ENCODE peak calls at places on chromosomes 7 and 10, in ten cellular contexts. C is CD8-positive, alpha-beta memory T cell; P is stromal cell of bone marrow; U is iPS-NIHi11; B is NCI-H460; X is iPS DF 6.9; R is NCI-H1092 treated with DMSO at 0.1 percent for 48 hours; Q is OCI-LY7; Z is EL; L is right cardiac atrium. T is an unnamed sample.

GRCh38 chr7:44272981-44273380 is 52.4 kb downstream of the CAMK2B start:
- DNase-seq in C (no peak), P (no peak), U (no peak), B (no peak), X (no peak), R (no peak), Q (no peak), Z (no peak), L (peak; percentile 17), T (no peak)

GRCh38 chr7:2687338-2687869 is 598 bp upstream of the AMZ1 start:
- DNase-seq in C (no peak), P (no peak), U (no peak), B (no peak), X (no peak), R (peak; percentile 20), Q (no peak), Z (peak; percentile 92), L (peak; percentile 65), T (no peak)

GRCh38 chr7:22601028-22601795 is 101.2 kb upstream of the STEAP1B start:
- DNase-seq in C (no peak), P (no peak), U (no peak), B (no peak), X (no peak), R (no peak), Q (no peak), Z (peak; percentile 38), L (no peak), T (no peak)

GRCh38 chr7:56218510-56218909 is 102.3 kb upstream of the NUPR2 start:
- DNase-seq in C (no peak), P (no peak), U (no peak), B (no peak), X (no peak), R (peak; percentile 81), Q (no peak), Z (no peak), L (no peak), T (no peak)

GRCh38 chr7:100900978-100901377 is 5.3 kb upstream of the ACHE start:
- DNase-seq in C (no peak), P (no peak), U (no peak), B (no peak), X (no peak), R (no peak), Q (no peak), Z (no peak), L (no peak), T (no peak)

GRCh38 chr10:91610444-91610843 is 22.4 kb downstream of the PPP1R3C start:
- DNase-seq in C (no peak), P (no peak), U (no peak), B (no peak), X (no peak), R (no peak), Q (no peak), Z (peak; percentile 81), L (no peak), T (no peak)

GRCh38 chr7:120927454-120928103 is 23.0 kb upstream of the ING3 start:
- DNase-seq in C (no peak), P (no peak), U (no peak), B (no peak), X (no peak), R (no peak), Q (no peak), Z (no peak), L (no peak), T (no peak)

GRCh38 chr10:37736120-37736519 is 121.3 kb downstream of the ZNF248 start:
- DNase-seq in C (no peak), P (no peak), U (no peak), B (no peak), X (no peak), R (no peak), Q (no peak), Z (no peak), L (no peak), T (no peak)

GRCh38 chr7:150947761-150948680 is 30.1 kb downstream of the KCNH2 start:
- DNase-seq in C (no peak), P (no peak), U (peak; percentile 67), B (no peak), X (no peak), R (no peak), Q (no peak), Z (no peak), L (peak; percentile 53), T (no peak)

GRCh38 chr7:148918058-148918596 is 34.0 kb upstream of the EZH2 start:
- DNase-seq in C (no peak), P (no peak), U (no peak), B (no peak), X (no peak), R (no peak), Q (no peak), Z (no peak), L (no peak), T (no peak)

GRCh38 chr7:33054261-33054964 is 8.2 kb downstream of the NT5C3A start:
- DNase-seq in C (no peak), P (no peak), U (no peak), B (no peak), X (no peak), R (no peak), Q (no peak), Z (peak; percentile 37), L (no peak), T (no peak)

GRCh38 chr7:150715738-150716137 is 675 bp upstream of the GIMAP1 start:
- DNase-seq in C (no peak), P (no peak), U (no peak), B (no peak), X (no peak), R (no peak), Q (no peak), Z (no peak), L (no peak), T (no peak)

GRCh38 chr7:70193514-70193913 is 595.2 kb downstream of the AUTS2 start:
- DNase-seq in C (peak; percentile 9), P (no peak), U (no peak), B (no peak), X (no peak), R (peak; percentile 80), Q (peak; percentile 70), Z (no peak), L (no peak), T (no peak)

GRCh38 chr10:63257784-63258183 is 124.7 kb downstream of the NRBF2 start:
- DNase-seq in C (no peak), P (no peak), U (no peak), B (no peak), X (no peak), R (no peak), Q (no peak), Z (no peak), L (no peak), T (no peak)

GRCh38 chr7:47227762-47228177 is 354.1 kb downstream of the TNS3 start:
- DNase-seq in C (no peak), P (peak; percentile 17), U (no peak), B (no peak), X (no peak), R (no peak), Q (no peak), Z (peak; percentile 93), L (no peak), T (peak; percentile 19)

GRCh38 chr10:33237736-33238624 is 96.5 kb downstream of the NRP1 start:
- DNase-seq in C (no peak), P (peak; percentile 72), U (peak; percentile 38), B (peak; percentile 9), X (no peak), R (no peak), Q (no peak), Z (peak; percentile 98), L (no peak), T (peak; percentile 96)

GRCh38 chr10:7300327-7300726 is 110.5 kb downstream of the SFMBT2 start:
- DNase-seq in C (no peak), P (no peak), U (no peak), B (peak; percentile 56), X (no peak), R (no peak), Q (no peak), Z (no peak), L (no peak), T (no peak)

GRCh38 chr10:119526606-119527592 is 15.6 kb downstream of the RGS10 start:
- DNase-seq in C (no peak), P (no peak), U (no peak), B (no peak), X (no peak), R (no peak), Q (no peak), Z (no peak), L (no peak), T (no peak)

GRCh38 chr10:48974757-48975156 is 35.1 kb upstream of the LRRC18 start:
- DNase-seq in C (no peak), P (no peak), U (no peak), B (no peak), X (no peak), R (no peak), Q (no peak), Z (no peak), L (no peak), T (no peak)

GRCh38 chr7:63030061-63030460 is 968.6 kb upstream of the ZNF722 start:
- DNase-seq in C (no peak), P (no peak), U (no peak), B (no peak), X (no peak), R (no peak), Q (no peak), Z (no peak), L (no peak), T (no peak)

GRCh38 chr7:79050592-79050991 is 402.9 kb downstream of the MAGI2 start:
- DNase-seq in C (no peak), P (no peak), U (no peak), B (no peak), X (no peak), R (no peak), Q (no peak), Z (peak; percentile 48), L (no peak), T (peak; percentile 70)

GRCh38 chr10:69458426-69459100 is 7.3 kb downstream of the TSPAN15 start:
- DNase-seq in C (no peak), P (no peak), U (no peak), B (no peak), X (no peak), R (no peak), Q (no peak), Z (peak; percentile 39), L (peak; percentile 73), T (no peak)

GRCh38 chr7:87116315-87116714 is 35.9 kb upstream of the DMTF1 start:
- DNase-seq in C (no peak), P (no peak), U (no peak), B (no peak), X (no peak), R (no peak), Q (no peak), Z (no peak), L (no peak), T (no peak)

T was measured in astrocyte of the cerebellum.